ENCODE peak calls at places on chromosomes 1 and 21, in seven cellular contexts. One of them, this sample, is unnamed.

GRCh38 chr1:146012703-146013565 is 8.6 kb downstream of the HJV start:
- DNase-seq in stomach: peak; percentile 39
- DNase-seq in mucosa of descending colon: no peak
- DNase-seq in uterus: no peak
- DNase-seq in lower leg skin: no peak
- DNase-seq in AG09309: peak; percentile 62
- DNase-seq in neural crest cell: peak; percentile 52
- DNase-seq in this sample: no peak

GRCh38 chr1:219582310-219582709 is 30.6 kb downstream of the ZC3H11B start:
- DNase-seq in stomach: no peak
- DNase-seq in mucosa of descending colon: no peak
- DNase-seq in uterus: no peak
- DNase-seq in lower leg skin: no peak
- DNase-seq in AG09309: peak; percentile 55
- DNase-seq in neural crest cell: no peak
- DNase-seq in this sample: no peak

GRCh38 chr1:240136402-240136801 is 44.7 kb downstream of the FMN2 start:
- DNase-seq in stomach: no peak
- DNase-seq in mucosa of descending colon: no peak
- DNase-seq in uterus: no peak
- DNase-seq in lower leg skin: no peak
- DNase-seq in AG09309: no peak
- DNase-seq in neural crest cell: no peak
- DNase-seq in this sample: no peak

GRCh38 chr1:53909946-53910345 is 16.0 kb downstream of the DIO1 start:
- DNase-seq in stomach: no peak
- DNase-seq in mucosa of descending colon: no peak
- DNase-seq in uterus: no peak
- DNase-seq in lower leg skin: no peak
- DNase-seq in AG09309: no peak
- DNase-seq in neural crest cell: no peak
- DNase-seq in this sample: no peak

GRCh38 chr1:39189592-39190041 is 14.9 kb upstream of the MACF1 start:
- DNase-seq in stomach: no peak
- DNase-seq in mucosa of descending colon: no peak
- DNase-seq in uterus: no peak
- DNase-seq in lower leg skin: no peak
- DNase-seq in AG09309: no peak
- DNase-seq in neural crest cell: no peak
- DNase-seq in this sample: no peak

GRCh38 chr1:33235521-33235920 is 20.8 kb upstream of the ZNF362 start:
- DNase-seq in stomach: no peak
- DNase-seq in mucosa of descending colon: no peak
- DNase-seq in uterus: no peak
- DNase-seq in lower leg skin: peak; percentile 26
- DNase-seq in AG09309: no peak
- DNase-seq in neural crest cell: no peak
- DNase-seq in this sample: no peak

GRCh38 chr1:224170748-224171478 is 12.1 kb upstream of the DEGS1 start:
- DNase-seq in stomach: peak; percentile 40
- DNase-seq in mucosa of descending colon: no peak
- DNase-seq in uterus: no peak
- DNase-seq in lower leg skin: peak; percentile 56
- DNase-seq in AG09309: no peak
- DNase-seq in neural crest cell: no peak
- DNase-seq in this sample: no peak

GRCh38 chr1:206757524-206758266 is 12.9 kb upstream of the IL19 start:
- DNase-seq in stomach: no peak
- DNase-seq in mucosa of descending colon: no peak
- DNase-seq in uterus: no peak
- DNase-seq in lower leg skin: no peak
- DNase-seq in AG09309: no peak
- DNase-seq in neural crest cell: no peak
- DNase-seq in this sample: no peak

GRCh38 chr1:117635805-117636204 is 30.0 kb downstream of the TENT5C start:
- DNase-seq in stomach: no peak
- DNase-seq in mucosa of descending colon: no peak
- DNase-seq in uterus: no peak
- DNase-seq in lower leg skin: no peak
- DNase-seq in AG09309: no peak
- DNase-seq in neural crest cell: no peak
- DNase-seq in this sample: no peak

GRCh38 chr1:7755448-7755847 is 15.6 kb upstream of the VAMP3 start:
- DNase-seq in stomach: no peak
- DNase-seq in mucosa of descending colon: no peak
- DNase-seq in uterus: no peak
- DNase-seq in lower leg skin: no peak
- DNase-seq in AG09309: no peak
- DNase-seq in neural crest cell: no peak
- DNase-seq in this sample: no peak
- TF ChIP-seq CTCF in stomach: no peak
- TF ChIP-seq CTCF in mucosa of descending colon: no peak
- TF ChIP-seq CTCF in uterus: no peak
- TF ChIP-seq CTCF in lower leg skin: no peak
- TF ChIP-seq CTCF in AG09309: peak; percentile 29
- TF ChIP-seq CTCF in neural crest cell: peak; percentile 57
- TF ChIP-seq CTCF in this sample: peak; percentile 70

GRCh38 chr1:229599218-229599812 is 26.6 kb downstream of the TAF5L start:
- DNase-seq in stomach: no peak
- DNase-seq in mucosa of descending colon: no peak
- DNase-seq in uterus: no peak
- DNase-seq in lower leg skin: no peak
- DNase-seq in AG09309: no peak
- DNase-seq in neural crest cell: no peak
- DNase-seq in this sample: no peak

GRCh38 chr1:229594227-229595008 is 31.5 kb downstream of the TAF5L start:
- DNase-seq in stomach: no peak
- DNase-seq in mucosa of descending colon: no peak
- DNase-seq in uterus: no peak
- DNase-seq in lower leg skin: peak; percentile 81
- DNase-seq in AG09309: no peak
- DNase-seq in neural crest cell: no peak
- DNase-seq in this sample: no peak

GRCh38 chr1:229600229-229600628 is 25.7 kb downstream of the TAF5L start:
- DNase-seq in stomach: no peak
- DNase-seq in mucosa of descending colon: no peak
- DNase-seq in uterus: no peak
- DNase-seq in lower leg skin: no peak
- DNase-seq in AG09309: no peak
- DNase-seq in neural crest cell: no peak
- DNase-seq in this sample: no peak

GRCh38 chr1:229597877-229598276 is 28.0 kb downstream of the TAF5L start:
- DNase-seq in stomach: no peak
- DNase-seq in mucosa of descending colon: no peak
- DNase-seq in uterus: no peak
- DNase-seq in lower leg skin: no peak
- DNase-seq in AG09309: no peak
- DNase-seq in neural crest cell: no peak
- DNase-seq in this sample: no peak

GRCh38 chr1:229596961-229597699 is 28.8 kb downstream of the TAF5L start:
- DNase-seq in stomach: no peak
- DNase-seq in mucosa of descending colon: no peak
- DNase-seq in uterus: peak; percentile 35
- DNase-seq in lower leg skin: peak; percentile 72
- DNase-seq in AG09309: peak; percentile 34
- DNase-seq in neural crest cell: no peak
- DNase-seq in this sample: no peak
- TF ChIP-seq CTCF in stomach: no peak
- TF ChIP-seq CTCF in mucosa of descending colon: no peak
- TF ChIP-seq CTCF in uterus: no peak
- TF ChIP-seq CTCF in lower leg skin: no peak
- TF ChIP-seq CTCF in AG09309: no peak
- TF ChIP-seq CTCF in neural crest cell: no peak
- TF ChIP-seq CTCF in this sample: no peak

GRCh38 chr1:182622795-182623528 is 18.8 kb upstream of the RGS16 start:
- DNase-seq in stomach: no peak
- DNase-seq in mucosa of descending colon: no peak
- DNase-seq in uterus: no peak
- DNase-seq in lower leg skin: no peak
- DNase-seq in AG09309: no peak
- DNase-seq in neural crest cell: no peak
- DNase-seq in this sample: no peak
- TF ChIP-seq CTCF in stomach: no peak
- TF ChIP-seq CTCF in mucosa of descending colon: no peak
- TF ChIP-seq CTCF in uterus: no peak
- TF ChIP-seq CTCF in lower leg skin: no peak
- TF ChIP-seq CTCF in AG09309: no peak
- TF ChIP-seq CTCF in neural crest cell: no peak
- TF ChIP-seq CTCF in this sample: no peak

GRCh38 chr1:29202053-29202452 is 20.4 kb upstream of the SRSF4 start:
- DNase-seq in stomach: no peak
- DNase-seq in mucosa of descending colon: no peak
- DNase-seq in uterus: no peak
- DNase-seq in lower leg skin: no peak
- DNase-seq in AG09309: no peak
- DNase-seq in neural crest cell: no peak
- DNase-seq in this sample: no peak

GRCh38 chr1:29200905-29201594 is 19.4 kb upstream of the SRSF4 start:
- DNase-seq in stomach: no peak
- DNase-seq in mucosa of descending colon: no peak
- DNase-seq in uterus: no peak
- DNase-seq in lower leg skin: no peak
- DNase-seq in AG09309: no peak
- DNase-seq in neural crest cell: no peak
- DNase-seq in this sample: no peak

GRCh38 chr1:29197993-29198392 is 16.3 kb upstream of the SRSF4 start:
- DNase-seq in stomach: no peak
- DNase-seq in mucosa of descending colon: no peak
- DNase-seq in uterus: no peak
- DNase-seq in lower leg skin: no peak
- DNase-seq in AG09309: no peak
- DNase-seq in neural crest cell: no peak
- DNase-seq in this sample: peak; percentile 77

GRCh38 chr1:29201595-29202051 is 19.9 kb upstream of the SRSF4 start:
- DNase-seq in stomach: no peak
- DNase-seq in mucosa of descending colon: no peak
- DNase-seq in uterus: no peak
- DNase-seq in lower leg skin: no peak
- DNase-seq in AG09309: no peak
- DNase-seq in neural crest cell: no peak
- DNase-seq in this sample: no peak

GRCh38 chr1:29202584-29203340 is 21.1 kb upstream of the SRSF4 start:
- DNase-seq in stomach: peak; percentile 98
- DNase-seq in mucosa of descending colon: peak; percentile 94
- DNase-seq in uterus: peak; percentile 95
- DNase-seq in lower leg skin: peak; percentile 99
- DNase-seq in AG09309: peak; percentile 94
- DNase-seq in neural crest cell: peak; percentile 99
- DNase-seq in this sample: no peak
- TF ChIP-seq CTCF in stomach: peak; percentile 97
- TF ChIP-seq CTCF in mucosa of descending colon: peak; percentile 91
- TF ChIP-seq CTCF in uterus: peak; percentile 97
- TF ChIP-seq CTCF in lower leg skin: peak; percentile 89
- TF ChIP-seq CTCF in AG09309: peak; percentile 98
- TF ChIP-seq CTCF in neural crest cell: peak; percentile 98
- TF ChIP-seq CTCF in this sample: peak; percentile 93

GRCh38 chr21:32426066-32426465 is 13.6 kb downstream of the EVA1C start:
- DNase-seq in stomach: no peak
- DNase-seq in mucosa of descending colon: no peak
- DNase-seq in uterus: no peak
- DNase-seq in lower leg skin: no peak
- DNase-seq in AG09309: no peak
- DNase-seq in neural crest cell: no peak
- DNase-seq in this sample: no peak

GRCh38 chr21:32424674-32425073 is 12.2 kb downstream of the EVA1C start:
- DNase-seq in stomach: no peak
- DNase-seq in mucosa of descending colon: no peak
- DNase-seq in uterus: no peak
- DNase-seq in lower leg skin: no peak
- DNase-seq in AG09309: no peak
- DNase-seq in neural crest cell: no peak
- DNase-seq in this sample: no peak

GRCh38 chr21:32423846-32424535 is 11.5 kb downstream of the EVA1C start:
- DNase-seq in stomach: no peak
- DNase-seq in mucosa of descending colon: no peak
- DNase-seq in uterus: no peak
- DNase-seq in lower leg skin: no peak
- DNase-seq in AG09309: no peak
- DNase-seq in neural crest cell: no peak
- DNase-seq in this sample: no peak

GRCh38 chr21:32426592-32427051 is 14.1 kb downstream of the EVA1C start:
- DNase-seq in stomach: no peak
- DNase-seq in mucosa of descending colon: no peak
- DNase-seq in uterus: no peak
- DNase-seq in lower leg skin: no peak
- DNase-seq in AG09309: peak; percentile 42
- DNase-seq in neural crest cell: no peak
- DNase-seq in this sample: no peak

DNA sequence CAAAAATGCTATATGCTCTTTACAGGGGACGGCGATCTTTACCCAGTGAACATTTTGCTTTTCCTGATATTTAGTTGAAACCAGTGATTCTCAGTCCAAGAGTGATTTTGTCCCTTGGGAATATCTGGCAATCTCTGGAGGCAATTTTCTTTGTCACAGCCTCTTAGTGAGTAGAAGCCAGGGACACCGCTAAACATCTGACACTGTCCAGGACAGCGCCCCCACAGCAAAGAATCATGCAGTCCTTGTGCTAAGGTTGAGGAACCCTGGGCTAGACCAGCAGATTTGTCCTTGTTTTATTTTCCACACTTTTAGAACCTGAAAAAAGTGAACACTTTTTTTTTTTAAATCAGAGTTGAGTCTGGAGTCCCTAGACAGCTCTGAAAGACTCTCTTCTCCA is 13.1 kb downstream of the EVA1C start:
- DNase-seq in stomach: no peak
- DNase-seq in mucosa of descending colon: no peak
- DNase-seq in uterus: no peak
- DNase-seq in lower leg skin: no peak
- DNase-seq in AG09309: no peak
- DNase-seq in neural crest cell: no peak
- DNase-seq in this sample: no peak
- TF ChIP-seq CTCF in stomach: no peak
- TF ChIP-seq CTCF in mucosa of descending colon: no peak
- TF ChIP-seq CTCF in uterus: no peak
- TF ChIP-seq CTCF in lower leg skin: no peak
- TF ChIP-seq CTCF in AG09309: no peak
- TF ChIP-seq CTCF in neural crest cell: no peak
- TF ChIP-seq CTCF in this sample: no peak

GRCh38 chr21:38170283-38170682 is 86.5 kb upstream of the KCNJ15 start:
- DNase-seq in stomach: peak; percentile 57
- DNase-seq in mucosa of descending colon: peak; percentile 30
- DNase-seq in uterus: no peak
- DNase-seq in lower leg skin: no peak
- DNase-seq in AG09309: no peak
- DNase-seq in neural crest cell: no peak
- DNase-seq in this sample: no peak

GRCh38 chr21:38167345-38167744 is 89.4 kb upstream of the KCNJ15 start:
- DNase-seq in stomach: no peak
- DNase-seq in mucosa of descending colon: no peak
- DNase-seq in uterus: no peak
- DNase-seq in lower leg skin: no peak
- DNase-seq in AG09309: no peak
- DNase-seq in neural crest cell: no peak
- DNase-seq in this sample: no peak

GRCh38 chr21:38171723-38172344 is 85.0 kb upstream of the KCNJ15 start:
- DNase-seq in stomach: no peak
- DNase-seq in mucosa of descending colon: no peak
- DNase-seq in uterus: no peak
- DNase-seq in lower leg skin: no peak
- DNase-seq in AG09309: no peak
- DNase-seq in neural crest cell: peak; percentile 10
- DNase-seq in this sample: no peak

GRCh38 chr21:38175321-38175720 is 81.5 kb upstream of the KCNJ15 start:
- DNase-seq in stomach: no peak
- DNase-seq in mucosa of descending colon: no peak
- DNase-seq in uterus: no peak
- DNase-seq in lower leg skin: no peak
- DNase-seq in AG09309: no peak
- DNase-seq in neural crest cell: no peak
- DNase-seq in this sample: no peak

GRCh38 chr21:38170705-38171682 is 85.8 kb upstream of the KCNJ15 start:
- DNase-seq in stomach: peak; percentile 45
- DNase-seq in mucosa of descending colon: no peak
- DNase-seq in uterus: no peak
- DNase-seq in lower leg skin: no peak
- DNase-seq in AG09309: no peak
- DNase-seq in neural crest cell: no peak
- DNase-seq in this sample: no peak
- TF ChIP-seq CTCF in stomach: no peak
- TF ChIP-seq CTCF in mucosa of descending colon: no peak
- TF ChIP-seq CTCF in uterus: no peak
- TF ChIP-seq CTCF in lower leg skin: no peak
- TF ChIP-seq CTCF in AG09309: peak; percentile 39
- TF ChIP-seq CTCF in neural crest cell: no peak
- TF ChIP-seq CTCF in this sample: peak; percentile 46

This sample was measured in chondrocyte.